ENCODE peak calls at places on chromosomes 13 and 19, in seven cellular contexts. G is mesendoderm, H is H1, Z is IMR-90, P is trophoblast cell, W is mesenchymal stem cell, U is H9. C is an unnamed sample.
A peak's percentile ranks its signal among the peaks of the same experiment; 100 is the strongest.

GRCh38 chr19:45931055-45931454 is 16.5 kb upstream of the NANOS2 start:
- DNase-seq in G (no peak), H (no peak), Z (no peak), P (no peak), W (no peak), U (no peak), C (no peak)

GRCh38 chr19:18617562-18617961 is 4.9 kb downstream of the TMEM59L start:
- DNase-seq in G (no peak), H (no peak), Z (no peak), P (no peak), W (no peak), U (no peak), C (no peak)

GRCh38 chr19:18526316-18526715 is 4.4 kb upstream of the ELL start:
- DNase-seq in G (no peak), H (no peak), Z (no peak), P (peak; percentile 90), W (no peak), U (no peak), C (no peak)

GRCh38 chr19:18274303-18274775 is at the start of gene IQCN:
- DNase-seq in G (peak; percentile 67), H (no peak), Z (no peak), P (peak; percentile 75), W (peak; percentile 85), U (peak; percentile 75), C (no peak)

GRCh38 chr13:73708393-73708985 is 425.7 kb downstream of the KLF12 start:
- DNase-seq in G (peak; percentile 76), H (no peak), Z (peak; percentile 71), P (peak; percentile 83), W (peak; percentile 76), U (no peak), C (peak; percentile 38)

GRCh38 chr19:5303208-5303607 is 37.4 kb downstream of the PTPRS start:
- DNase-seq in G (no peak), H (no peak), Z (no peak), P (no peak), W (no peak), U (no peak), C (no peak)

GRCh38 chr13:54226866-54227265 is 1198.3 kb downstream of the OLFM4 start:
- DNase-seq in G (peak; percentile 8), H (no peak), Z (no peak), P (peak; percentile 37), W (no peak), U (no peak), C (no peak)

GRCh38 chr13:39051157-39051556 is 12.9 kb downstream of the NHLRC3 start:
- DNase-seq in G (peak; percentile 52), H (no peak), Z (peak; percentile 50), P (peak; percentile 59), W (peak; percentile 60), U (no peak), C (peak; percentile 26)

GRCh38 chr19:1047696-1048147 is 7.8 kb downstream of the ABCA7 start:
- DNase-seq in G (no peak), H (peak; percentile 65), Z (no peak), P (no peak), W (no peak), U (peak; percentile 76), C (no peak)

GRCh38 chr19:49106648-49107135 is 7.5 kb upstream of the LIN7B start:
- DNase-seq in G (peak; percentile 71), H (peak; percentile 87), Z (peak; percentile 45), P (peak; percentile 66), W (peak; percentile 50), U (peak; percentile 81), C (peak; percentile 52)

GRCh38 chr19:28466107-28467045 is 746.6 kb downstream of the UQCRFS1 start:
- DNase-seq in G (peak; percentile 61), H (peak; percentile 82), Z (peak; percentile 15), P (peak; percentile 67), W (peak; percentile 22), U (peak; percentile 65), C (peak; percentile 64)

GRCh38 chr19:1767464-1767933 is 14.2 kb downstream of the ONECUT3 start:
- DNase-seq in G (no peak), H (peak; percentile 95), Z (no peak), P (peak; percentile 54), W (no peak), U (no peak), C (peak; percentile 61)

GRCh38 chr13:74103970-74104555 is 30.1 kb downstream of the KLF12 start:
- DNase-seq in G (no peak), H (no peak), Z (no peak), P (no peak), W (no peak), U (no peak), C (no peak)

GRCh38 chr19:37942516-37942902 is 35.5 kb downstream of the SIPA1L3 start:
- DNase-seq in G (no peak), H (no peak), Z (no peak), P (no peak), W (no peak), U (no peak), C (no peak)

GRCh38 chr19:8526345-8527062 is 12.5 kb upstream of the ZNF414 start:
- DNase-seq in G (peak; percentile 95), H (peak; percentile 97), Z (peak; percentile 88), P (peak; percentile 89), W (peak; percentile 95), U (peak; percentile 94), C (peak; percentile 92)

GRCh38 chr13:90498096-90498495 is 849.4 kb upstream of the MIR17HG start:
- DNase-seq in G (no peak), H (no peak), Z (no peak), P (no peak), W (no peak), U (no peak), C (no peak)

GRCh38 chr19:16051254-16052025 is 24.9 kb upstream of the TPM4 start:
- DNase-seq in G (no peak), H (no peak), Z (no peak), P (peak; percentile 30), W (no peak), U (peak; percentile 50), C (no peak)

GRCh38 chr13:31722684-31723083 is 16.6 kb upstream of the RXFP2 start:
- DNase-seq in G (no peak), H (no peak), Z (no peak), P (no peak), W (no peak), U (no peak), C (no peak)

GRCh38 chr19:3382460-3383100 is 16.2 kb downstream of the NFIC start:
- DNase-seq in G (no peak), H (no peak), Z (no peak), P (no peak), W (no peak), U (no peak), C (no peak)

GRCh38 chr19:4064551-4065260 is 2.0 kb downstream of the ZBTB7A start:
- DNase-seq in G (peak; percentile 53), H (no peak), Z (no peak), P (no peak), W (no peak), U (peak; percentile 38), C (no peak)

GRCh38 chr19:2083174-2083854 is 12.8 kb downstream of the MOB3A start:
- DNase-seq in G (no peak), H (no peak), Z (no peak), P (no peak), W (no peak), U (no peak), C (no peak)

GRCh38 chr19:47006496-47006895 is 13.1 kb upstream of the NPAS1 start:
- DNase-seq in G (no peak), H (no peak), Z (no peak), P (no peak), W (no peak), U (no peak), C (no peak)

GRCh38 chr13:33188093-33188882 is 97.3 kb downstream of the STARD13 start:
- DNase-seq in G (no peak), H (no peak), Z (peak; percentile 57), P (no peak), W (peak; percentile 61), U (no peak), C (no peak)

GRCh38 chr19:674282-675151 is 1.7 kb upstream of the FSTL3 start:
- DNase-seq in G (no peak), H (no peak), Z (no peak), P (no peak), W (no peak), U (no peak), C (no peak)

GRCh38 chr19:14507704-14508246 is 10.4 kb downstream of the DNAJB1 start:
- DNase-seq in G (no peak), H (no peak), Z (peak; percentile 67), P (peak; percentile 95), W (peak; percentile 88), U (no peak), C (no peak)

GRCh38 chr13:106640515-106640914 is 72.6 kb upstream of the ARGLU1 start:
- DNase-seq in G (no peak), H (no peak), Z (no peak), P (no peak), W (no peak), U (no peak), C (no peak)
- H3K23ac ChIP-seq in G (no peak overlapping the region), H (no peak overlapping the region), Z (no peak overlapping the region), P (no peak overlapping the region), W (no peak overlapping the region), U (no peak overlapping the region), C (no peak overlapping the region)

DNA sequence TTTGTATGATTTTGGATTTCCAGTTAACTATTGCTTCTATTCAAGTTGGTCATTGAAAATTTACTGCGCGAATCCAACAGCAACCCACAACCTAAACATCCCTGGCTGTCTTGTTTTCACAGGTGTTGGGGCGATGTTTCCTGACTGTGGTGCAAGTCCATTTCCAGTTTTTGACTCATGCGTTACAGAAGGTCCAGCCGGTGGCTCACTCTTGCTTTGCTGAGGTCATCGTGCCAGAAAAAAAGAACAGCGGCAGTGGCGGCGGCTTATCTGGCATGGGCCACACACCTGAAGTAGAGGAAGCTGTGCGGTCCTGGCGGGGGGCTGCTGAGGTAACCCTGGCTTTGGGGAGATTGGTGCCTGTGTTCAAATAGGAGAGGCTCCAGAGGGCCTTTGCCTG is 45.2 kb upstream of the GPI start:
- DNase-seq in G (no peak), H (no peak), Z (peak; percentile 80), P (peak; percentile 87), W (no peak), U (no peak), C (no peak)
- H3K23ac ChIP-seq in G (no peak overlapping the region), H (no peak overlapping the region), Z (no peak overlapping the region), P (no peak overlapping the region), W (no peak overlapping the region), U (no peak overlapping the region), C (no peak overlapping the region)

GRCh38 chr13:97261254-97262015 is 39.3 kb downstream of the MBNL2 start:
- DNase-seq in G (no peak), H (no peak), Z (no peak), P (no peak), W (no peak), U (no peak), C (no peak)
- H3K23ac ChIP-seq in G (no peak overlapping the region), H (no peak overlapping the region), Z (peak overlapping the region; percentile 77), P (no peak overlapping the region), W (no peak overlapping the region), U (no peak overlapping the region), C (no peak overlapping the region)

DNA sequence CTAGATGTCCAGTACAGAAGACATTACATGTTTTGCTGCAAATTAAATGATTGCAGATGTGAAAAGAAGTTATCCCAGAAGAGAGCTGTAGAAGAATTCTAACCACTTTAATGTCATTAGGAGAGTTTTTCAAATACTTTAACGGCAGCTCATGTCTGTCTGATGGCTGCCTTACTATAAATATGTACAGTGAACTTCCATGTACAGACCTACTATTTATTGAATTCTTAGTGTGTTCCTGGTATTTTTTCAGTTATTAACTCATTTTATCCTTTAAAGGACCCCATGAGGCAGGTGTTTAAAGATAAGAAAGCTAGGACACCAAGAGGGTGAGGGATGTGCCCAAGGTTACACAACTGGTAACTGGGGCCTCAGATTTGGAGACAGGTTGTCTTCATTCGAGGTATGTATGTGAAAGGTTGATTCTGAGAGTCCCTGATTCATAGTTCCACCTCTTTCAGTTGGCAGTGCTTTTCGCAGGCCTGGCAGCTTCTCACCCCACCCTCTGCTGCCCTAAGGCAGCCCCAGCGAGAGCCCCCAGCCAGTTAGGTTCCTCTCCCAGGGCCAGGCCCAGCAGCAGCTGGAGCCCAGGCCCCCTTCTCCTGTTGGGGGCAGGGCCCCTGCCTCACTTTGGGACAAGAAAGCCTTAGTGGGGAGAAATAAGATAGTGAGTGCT is 67.9 kb upstream of the TEX29 start:
- DNase-seq in G (no peak), H (peak; percentile 20), Z (peak; percentile 20), P (peak; percentile 43), W (no peak), U (no peak), C (no peak)
- H3K23ac ChIP-seq in G (no peak overlapping the region), H (no peak overlapping the region), Z (no peak overlapping the region), P (peak overlapping the region; percentile 15), W (no peak overlapping the region), U (no peak overlapping the region), C (no peak overlapping the region)